ENCODE peak calls at places on chromosomes 2 and 18, in five cellular contexts. V is HCT116, M is K562, T is H1, E is HepG2. Y is an unnamed sample.

GRCh38 chr2:113201496-113202304 is 27.9 kb downstream of the PSD4 start:
- DNase-seq in V (no peak), E (peak), M (no peak), T (no peak), Y (no peak)

GRCh38 chr2:28344756-28345291 is 47.8 kb upstream of the FOSL2 start:
- DNase-seq in T (no peak), V (no peak), E (no peak), M (no peak), Y (no peak)

GRCh38 chr2:22481507-22482217 is 903.3 kb upstream of the KLHL29 start:
- DNase-seq in T (no peak), V (no peak), E (no peak), M (no peak), Y (no peak)

GRCh38 chr2:187552381-187552780 is 1.9 kb downstream of the TFPI start:
- DNase-seq in M (no peak), T (no peak), E (no peak), V (no peak), Y (no peak)

GRCh38 chr2:3493610-3493997 is 25.7 kb downstream of the ADI1 start:
- DNase-seq in T (peak), V (no peak), E (peak), M (peak), Y (no peak)

GRCh38 chr2:168244318-168244717 is 3.1 kb downstream of the STK39 start:
- DNase-seq in T (no peak), V (no peak), E (peak), M (no peak), Y (no peak)

GRCh38 chr2:40666438-40666837 is 214.5 kb upstream of the SLC8A1 start:
- DNase-seq in E (no peak), T (no peak), M (no peak), V (no peak), Y (no peak)

GRCh38 chr2:172465417-172466334 is 38.3 kb downstream of the ITGA6 start:
- DNase-seq in T (no peak), M (peak), E (peak), V (no peak), Y (no peak)

GRCh38 chr2:151020411-151020810 is 241.3 kb downstream of the RBM43 start:
- DNase-seq in M (no peak), T (no peak), V (no peak), E (no peak), Y (no peak)

GRCh38 chr18:54303408-54303807 is 34.1 kb downstream of the POLI start:
- DNase-seq in E (no peak), T (no peak), V (no peak), M (no peak), Y (no peak)

GRCh38 chr2:191217580-191217979 is 27.6 kb upstream of the MYO1B start:
- DNase-seq in E (peak), M (peak), V (no peak), T (no peak), Y (no peak)

GRCh38 chr2:1675633-1676032 is 68.7 kb downstream of the PXDN start:
- DNase-seq in M (no peak), T (no peak), V (peak), E (no peak), Y (no peak)

GRCh38 chr2:99648115-99648850 is 158.5 kb upstream of the REV1 start:
- DNase-seq in E (no peak), M (no peak), V (no peak), T (no peak), Y (no peak)

GRCh38 chr2:55054476-55054875 is 4.2 kb upstream of the RTN4 start:
- DNase-seq in E (no peak), T (no peak), M (no peak), V (no peak), Y (no peak)

GRCh38 chr2:226932443-226932842 is 96.6 kb downstream of the RHBDD1 start:
- DNase-seq in E (no peak), V (no peak), T (no peak), M (no peak), Y (no peak)

GRCh38 chr18:47881752-47882455 is 48.6 kb downstream of the SMAD2 start:
- DNase-seq in T (no peak), V (peak), E (peak), M (no peak), Y (no peak)

GRCh38 chr2:37142546-37142945 is 14.2 kb downstream of the EIF2AK2 start:
- DNase-seq in V (no peak), T (no peak), E (no peak), M (no peak), Y (no peak)

GRCh38 chr2:60530660-60531276 is 22.7 kb downstream of the BCL11A start:
- DNase-seq in V (no peak), T (no peak), E (peak), M (peak), Y (no peak)

GRCh38 chr2:1947316-1947715 is 203.0 kb upstream of the PXDN start:
- DNase-seq in E (no peak), T (no peak), M (no peak), V (no peak), Y (no peak)

GRCh38 chr18:74420491-74420890 is 36.6 kb downstream of the DIPK1C start:
- DNase-seq in T (no peak), M (no peak), E (no peak), V (no peak), Y (no peak)

GRCh38 chr2:142425551-142425950 is 294.7 kb upstream of the LRP1B start:
- DNase-seq in T (no peak), V (no peak), E (no peak), M (no peak), Y (no peak)

GRCh38 chr2:64840419-64840818 is 148.8 kb upstream of the SLC1A4 start:
- DNase-seq in E (no peak), V (no peak), T (no peak), M (no peak), Y (no peak)

GRCh38 chr18:59056706-59057492 is 82.8 kb upstream of the SEC11C start:
- DNase-seq in M (peak), V (peak), E (peak), T (peak), Y (no peak)

GRCh38 chr2:127305985-127306585 is 12.1 kb upstream of the ERCC3 start:
- DNase-seq in M (no peak), V (no peak), T (no peak), E (no peak), Y (no peak)

GRCh38 chr2:83069724-83070123 is 1389.4 kb downstream of the SUCLG1 start:
- DNase-seq in T (no peak), M (peak), V (no peak), E (no peak), Y (no peak)

GRCh38 chr2:150110548-150110947 is 376.9 kb downstream of the RND3 start:
- DNase-seq in T (no peak), M (no peak), V (no peak), E (no peak), Y (no peak)

GRCh38 chr2:127619191-127619590 is 26.8 kb upstream of the GPR17 start:
- DNase-seq in E (no peak), V (no peak), T (no peak), M (no peak), Y (no peak)

GRCh38 chr2:11701206-11701605 is 31.2 kb upstream of the NTSR2 start:
- DNase-seq in T (no peak), M (no peak), V (no peak), E (no peak), Y (no peak)

GRCh38 chr2:229586012-229586411 is 128.3 kb downstream of the DNER start:
- DNase-seq in E (no peak), T (no peak), V (peak), M (no peak), Y (no peak)

GRCh38 chr2:236731767-236732580 is 162.3 kb downstream of the ACKR3 start:
- DNase-seq in E (no peak), M (no peak), V (no peak), T (no peak), Y (no peak)

GRCh38 chr2:46032161-46032813 is 264.9 kb upstream of the EPAS1 start:
- DNase-seq in M (no peak), E (no peak), T (no peak), V (no peak), Y (no peak)

GRCh38 chr2:209236369-209236768 is 187.5 kb upstream of the MAP2 start:
- DNase-seq in V (no peak), M (no peak), E (no peak), T (no peak), Y (no peak)

GRCh38 chr2:174984561-174984960 is 20.6 kb downstream of the CHN1 start:
- DNase-seq in T (no peak), V (no peak), E (no peak), M (no peak), Y (no peak)

GRCh38 chr2:211564441-211564840 is 974.2 kb downstream of the ERBB4 start:
- DNase-seq in T (no peak), M (no peak), V (no peak), E (no peak), Y (no peak)

GRCh38 chr18:23998811-23999210 is 15.7 kb upstream of the TTC39C start:
- DNase-seq in T (no peak), M (no peak), E (peak), V (peak), Y (no peak)

GRCh38 chr2:163655672-163656071 is 80.1 kb downstream of the FIGN start:
- DNase-seq in E (no peak), M (no peak), V (no peak), T (no peak), Y (no peak)

GRCh38 chr2:145159676-145160075 is 639.8 kb upstream of the ZEB2 start:
- DNase-seq in V (no peak), E (no peak), T (no peak), M (no peak), Y (no peak)

GRCh38 chr2:145157626-145158025 is 637.7 kb upstream of the ZEB2 start:
- DNase-seq in E (no peak), T (no peak), V (no peak), M (no peak), Y (no peak)

GRCh38 chr2:145155196-145155595 is 635.3 kb upstream of the ZEB2 start:
- DNase-seq in M (no peak), E (no peak), V (no peak), T (no peak), Y (no peak)

GRCh38 chr2:145158051-145158586 is 638.2 kb upstream of the ZEB2 start:
- DNase-seq in E (no peak), M (no peak), T (no peak), V (no peak), Y (no peak)

DNA sequence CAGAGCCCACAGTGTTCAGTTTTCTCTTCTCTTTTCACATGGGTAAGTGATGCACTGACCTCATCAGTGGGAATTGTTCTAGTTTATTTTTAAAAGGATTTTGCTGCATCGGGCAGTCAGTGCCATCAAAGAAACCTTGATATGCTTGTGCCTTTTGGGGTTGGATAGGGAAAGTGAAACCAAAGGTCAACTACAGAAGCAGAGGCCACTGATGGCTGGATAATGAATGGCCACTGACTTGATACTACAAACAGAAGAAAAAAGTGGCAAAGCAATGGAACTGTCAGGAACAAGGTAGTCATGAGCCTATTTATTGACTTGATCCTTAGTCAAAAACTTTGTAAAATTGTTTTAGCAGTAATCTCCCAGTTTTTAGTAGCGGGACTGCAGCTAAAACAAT is 636.3 kb upstream of the ZEB2 start:
- DNase-seq in V (no peak), E (no peak), T (no peak), M (no peak), Y (no peak)
- TF ChIP-seq ZNF274 in V (no peak), E (no peak), T (no peak), M (no peak), Y (no peak)

DNA sequence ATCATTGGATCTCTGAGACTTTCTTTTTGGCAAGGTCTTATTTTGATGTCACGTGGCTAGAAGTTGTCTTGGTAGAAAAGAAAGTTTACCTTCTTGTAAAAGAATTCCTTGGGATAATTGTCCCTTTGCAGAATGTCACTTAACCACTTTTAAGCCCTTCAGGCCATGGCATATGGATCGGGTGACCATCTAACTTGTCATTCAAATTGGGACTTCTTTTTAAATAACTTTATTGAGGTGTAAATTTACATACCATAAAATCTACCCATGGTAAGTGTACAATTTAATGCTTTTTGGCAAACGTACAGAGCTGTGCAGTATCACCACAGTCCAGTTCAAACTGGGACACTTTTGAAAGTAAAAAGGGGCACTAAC is 24.6 kb downstream of the ARMC9 start:
- DNase-seq in E (no peak), T (no peak), V (no peak), M (no peak), Y (no peak)
- H3K27ac ChIP-seq in E (no peak), T (no peak), V (no peak), M (no peak), Y (peak)

DNA sequence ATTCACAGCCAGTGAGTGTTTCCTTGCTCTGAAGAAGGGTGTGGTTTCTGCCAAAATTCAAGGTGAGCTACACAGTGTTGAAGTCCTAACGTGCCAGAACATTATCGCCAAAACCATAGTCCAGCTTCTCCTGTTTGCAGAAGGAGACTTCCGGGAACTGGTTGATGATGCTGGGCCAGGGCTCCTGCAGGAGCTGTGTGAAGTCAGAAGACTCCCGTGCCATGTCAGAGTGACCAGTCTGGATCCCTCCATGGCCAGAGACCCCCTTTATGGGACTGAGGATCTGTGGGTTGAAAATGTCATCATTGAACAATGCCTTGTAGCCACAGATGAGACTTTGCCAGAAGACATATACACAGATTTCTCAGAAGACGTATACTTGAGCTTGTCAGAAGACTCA is 96.0 kb upstream of the RAB12 start:
- DNase-seq in T (no peak), V (no peak), E (no peak), M (no peak), Y (no peak)
- TF ChIP-seq ZNF274 in T (no peak), V (no peak), E (no peak), M (no peak), Y (no peak)

DNA sequence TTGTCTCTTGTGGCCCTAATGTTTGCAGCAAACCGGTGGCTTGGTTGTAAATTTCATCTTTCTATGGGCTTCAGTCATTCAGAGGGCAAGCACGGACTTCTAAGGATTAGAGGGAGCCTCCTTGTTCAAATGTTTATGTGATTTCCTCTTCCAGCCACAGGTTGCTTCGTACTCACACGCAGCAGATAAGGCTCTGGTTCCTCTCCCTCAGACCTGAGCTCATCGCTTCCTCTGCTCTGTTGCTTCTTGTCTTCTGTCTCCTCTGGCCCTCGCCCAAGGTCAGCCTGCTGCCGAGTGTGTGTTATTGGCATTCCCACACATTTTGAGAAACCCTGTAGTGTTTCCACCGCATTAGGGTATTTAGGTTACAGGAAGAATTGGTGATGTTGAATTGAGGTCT is 44.0 kb downstream of the MYL12B start:
- DNase-seq in T (no peak), E (no peak), V (no peak), M (peak), Y (no peak)
- H3K27ac ChIP-seq in T (no peak), E (no peak), V (no peak), M (no peak), Y (no peak)

GRCh38 chr2:6863792-6864191 is 1.9 kb downstream of the CMPK2 start:
- DNase-seq in T (no peak), M (no peak), V (no peak), E (no peak), Y (no peak)
- TF ChIP-seq ZNF274 in T (no peak), M (no peak), V (no peak), E (no peak), Y (no peak)

DNA sequence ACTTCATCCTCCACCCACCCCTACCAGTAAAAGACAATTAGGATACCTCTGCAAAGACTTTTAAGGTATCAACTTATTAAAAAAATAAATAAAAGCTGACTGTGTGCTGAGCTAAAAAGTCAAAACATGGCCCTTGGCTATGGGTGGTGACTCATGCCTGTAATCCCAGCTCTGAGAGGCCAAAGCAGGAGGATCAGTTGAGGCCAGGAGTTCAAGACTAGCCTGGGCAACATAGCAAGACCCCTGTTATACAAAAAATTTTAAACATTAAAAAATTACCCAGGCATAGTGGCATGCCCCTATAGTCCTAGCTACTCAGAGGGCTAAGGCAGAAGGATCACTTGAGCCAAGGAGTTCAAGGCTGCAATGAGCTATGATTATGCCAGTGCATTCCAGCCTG is 297.4 kb upstream of the FBXO11 start:
- DNase-seq in M (no peak), E (no peak), T (no peak), V (no peak), Y (no peak)
- H3K27ac ChIP-seq in M (no peak), E (no peak), T (no peak), V (no peak), Y (no peak)

GRCh38 chr2:78979380-78980238 is 45.9 kb upstream of the REG3G start:
- DNase-seq in M (peak), E (peak), T (peak), V (no peak), Y (no peak)
- TF ChIP-seq ZNF274 in M (no peak), E (no peak), T (no peak), V (no peak), Y (no peak)

GRCh38 chr2:179273461-179273962 is 8.9 kb upstream of the SESTD1 start:
- DNase-seq in T (no peak), V (no peak), E (peak), M (no peak), Y (no peak)

GRCh38 chr2:179270689-179271088 is 6.1 kb upstream of the SESTD1 start:
- DNase-seq in E (no peak), T (no peak), V (no peak), M (no peak), Y (no peak)

GRCh38 chr2:179275280-179276013 is 10.8 kb upstream of the SESTD1 start:
- DNase-seq in T (no peak), M (no peak), V (no peak), E (peak), Y (no peak)

GRCh38 chr2:179274749-179275148 is 10.1 kb upstream of the SESTD1 start:
- DNase-seq in M (no peak), T (no peak), V (no peak), E (no peak), Y (no peak)

DNA sequence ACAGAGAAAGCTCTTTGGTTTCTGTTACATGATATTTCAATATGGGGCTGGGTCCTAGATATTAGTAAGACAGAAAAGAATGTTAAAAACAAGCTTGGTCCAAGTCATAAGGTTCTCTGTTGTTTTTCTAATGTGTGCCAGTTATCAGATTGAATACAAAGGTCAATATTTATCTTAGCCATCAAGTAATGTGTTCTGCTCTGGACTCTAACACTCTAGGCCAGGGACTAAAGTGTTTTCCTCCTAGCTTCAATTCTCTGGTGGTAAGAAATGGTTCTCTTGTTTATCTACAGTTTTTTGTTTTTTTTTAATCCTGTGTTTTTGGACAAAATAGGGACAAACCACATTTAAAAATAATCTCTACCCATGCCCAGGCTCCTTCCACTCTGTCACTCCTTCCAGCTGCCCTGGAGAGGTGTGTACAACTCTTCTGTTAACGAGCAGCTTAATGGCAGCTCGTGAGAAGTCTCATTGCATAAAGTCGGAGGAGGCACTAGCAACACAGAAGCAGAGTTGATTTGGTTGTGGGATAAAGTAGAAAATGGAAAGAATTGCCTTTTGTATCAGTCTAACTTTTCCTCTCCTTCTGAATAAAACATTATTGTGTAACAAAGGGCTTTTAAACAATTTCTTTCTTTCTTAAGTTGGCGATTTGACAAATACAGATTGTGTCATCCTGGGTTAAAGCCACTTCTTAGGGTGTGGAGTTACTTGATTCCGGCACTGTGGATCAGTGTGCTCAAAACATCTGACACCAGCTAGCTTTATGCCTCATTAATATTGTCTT is 8.0 kb upstream of the SESTD1 start:
- DNase-seq in M (no peak), E (peak), V (no peak), T (no peak), Y (no peak)
- H3K27ac ChIP-seq in M (no peak), E (peak), V (no peak), T (no peak), Y (no peak)